ENCODE peak calls at places on chromosomes 13 and 19, in four cellular contexts. One of them, this sample, is unnamed.

GRCh38 chr13:33799950-33800592 is 17.9 kb upstream of the RFC3 start:
- DNase-seq in IMR-90: peak; percentile 46
- DNase-seq in ovary: no peak
- DNase-seq in adrenal gland: no peak
- DNase-seq in this sample: no peak

GRCh38 chr13:113532156-113532806 is 41.8 kb upstream of the DCUN1D2 start:
- DNase-seq in IMR-90: peak; percentile 31
- DNase-seq in ovary: no peak
- DNase-seq in adrenal gland: no peak
- DNase-seq in this sample: no peak

GRCh38 chr19:55486971-55487883 is 1.0 kb upstream of the SSC5D start:
- DNase-seq in IMR-90: peak; percentile 97
- DNase-seq in ovary: peak; percentile 92
- DNase-seq in adrenal gland: peak; percentile 88
- DNase-seq in this sample: peak; percentile 80

GRCh38 chr19:8081569-8082550 is 29.3 kb downstream of the CCL25 start:
- DNase-seq in IMR-90: no peak
- DNase-seq in ovary: no peak
- DNase-seq in adrenal gland: no peak
- DNase-seq in this sample: no peak

GRCh38 chr13:101917833-101918755 is 465.6 kb downstream of the ITGBL1 start:
- DNase-seq in IMR-90: no peak
- DNase-seq in ovary: no peak
- DNase-seq in adrenal gland: no peak
- DNase-seq in this sample: no peak

GRCh38 chr19:51691122-51692064 is 1.7 kb upstream of the SPACA6 start:
- DNase-seq in IMR-90: peak; percentile 65
- DNase-seq in ovary: no peak
- DNase-seq in adrenal gland: no peak
- DNase-seq in this sample: no peak

GRCh38 chr13:27355894-27356293 is 68.5 kb upstream of the GTF3A start:
- DNase-seq in IMR-90: no peak
- DNase-seq in ovary: no peak
- DNase-seq in adrenal gland: no peak
- DNase-seq in this sample: peak; percentile 31

GRCh38 chr19:44603201-44603945 is 10.0 kb upstream of the IGSF23 start:
- DNase-seq in IMR-90: peak; percentile 99
- DNase-seq in ovary: no peak
- DNase-seq in adrenal gland: no peak
- DNase-seq in this sample: peak; percentile 36

GRCh38 chr19:32129141-32129540 is 216.3 kb upstream of the ZNF507 start:
- DNase-seq in IMR-90: no peak
- DNase-seq in ovary: peak; percentile 41
- DNase-seq in adrenal gland: no peak
- DNase-seq in this sample: no peak

GRCh38 chr13:71864094-71864980 is 2.7 kb downstream of the DACH1 start:
- DNase-seq in IMR-90: no peak
- DNase-seq in ovary: no peak
- DNase-seq in adrenal gland: peak; percentile 57
- DNase-seq in this sample: peak; percentile 71

GRCh38 chr13:27542220-27542619 is 78.1 kb downstream of the LNX2 start:
- DNase-seq in IMR-90: no peak
- DNase-seq in ovary: no peak
- DNase-seq in adrenal gland: no peak
- DNase-seq in this sample: no peak

GRCh38 chr19:33302974-33303790 is 848 bp upstream of the CEBPA start:
- DNase-seq in IMR-90: peak; percentile 41
- DNase-seq in ovary: peak; percentile 56
- DNase-seq in adrenal gland: peak; percentile 47
- DNase-seq in this sample: peak; percentile 56

GRCh38 chr19:7395360-7395781 is 46.6 kb downstream of the ARHGEF18 start:
- DNase-seq in IMR-90: no peak
- DNase-seq in ovary: no peak
- DNase-seq in adrenal gland: no peak
- DNase-seq in this sample: no peak

GRCh38 chr19:10009269-10009665 is 1.0 kb downstream of the COL5A3 start:
- DNase-seq in IMR-90: peak; percentile 92
- DNase-seq in ovary: peak; percentile 80
- DNase-seq in adrenal gland: peak; percentile 56
- DNase-seq in this sample: peak; percentile 90

GRCh38 chr13:45989607-45990006 is 62.9 kb downstream of the ZC3H13 start:
- DNase-seq in IMR-90: peak; percentile 86
- DNase-seq in ovary: no peak
- DNase-seq in adrenal gland: no peak
- DNase-seq in this sample: no peak

GRCh38 chr19:1473056-1473400 is 6.0 kb downstream of the C19orf25 start:
- DNase-seq in IMR-90: no peak
- DNase-seq in ovary: no peak
- DNase-seq in adrenal gland: no peak
- DNase-seq in this sample: no peak

GRCh38 chr13:109182777-109183465 is 553.5 kb downstream of the MYO16 start:
- DNase-seq in IMR-90: peak; percentile 22
- DNase-seq in ovary: no peak
- DNase-seq in adrenal gland: no peak
- DNase-seq in this sample: no peak

GRCh38 chr19:58553799-58554493 is 959 bp downstream of the CHMP2A start:
- DNase-seq in IMR-90: no peak
- DNase-seq in ovary: peak; percentile 55
- DNase-seq in adrenal gland: peak; percentile 59
- DNase-seq in this sample: peak; percentile 23

GRCh38 chr13:79780240-79780639 is 299.3 kb downstream of the NDFIP2 start:
- DNase-seq in IMR-90: peak; percentile 42
- DNase-seq in ovary: no peak
- DNase-seq in adrenal gland: no peak
- DNase-seq in this sample: no peak

DNA sequence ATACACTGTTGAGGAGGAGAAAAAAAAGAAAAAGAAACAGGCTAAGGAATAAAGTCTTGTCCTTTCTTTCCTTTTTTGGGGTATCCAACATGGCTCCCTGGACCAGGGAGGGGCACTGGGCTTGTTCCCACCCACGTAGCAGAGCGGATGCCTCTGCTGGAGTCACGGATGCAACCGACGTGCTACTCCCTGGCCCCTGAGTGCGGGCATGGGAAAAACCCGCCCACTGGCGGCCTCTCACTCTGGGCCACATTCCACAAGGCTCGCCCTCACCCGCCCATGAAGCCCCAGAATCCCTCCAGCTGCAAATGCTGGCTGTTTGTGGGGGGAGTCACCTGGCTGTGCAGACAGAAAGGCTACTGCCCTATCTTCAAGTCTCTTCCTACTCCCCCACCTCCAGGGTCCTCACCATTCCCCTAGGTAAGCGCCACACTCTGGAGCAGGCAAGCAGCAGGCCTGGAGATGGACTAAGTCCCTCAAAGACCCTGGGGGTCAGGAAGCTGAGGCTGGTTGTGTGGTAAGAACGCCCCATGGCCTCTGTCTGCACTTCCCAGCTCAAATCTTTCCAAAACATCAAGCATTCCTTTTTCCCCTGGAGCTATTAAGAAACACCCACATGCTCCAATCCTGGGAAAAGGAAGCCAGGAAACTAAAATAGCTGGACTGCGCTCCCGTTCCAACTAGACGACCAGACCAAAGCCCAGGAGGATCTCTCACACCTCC is 17.8 kb upstream of the EPHX3 start:
- DNase-seq in IMR-90: peak; percentile 95
- DNase-seq in ovary: peak; percentile 62
- DNase-seq in adrenal gland: no peak
- DNase-seq in this sample: peak; percentile 86
- H3K4me3 ChIP-seq in IMR-90: no peak overlapping the region
- H3K4me3 ChIP-seq in ovary: no peak overlapping the region
- H3K4me3 ChIP-seq in adrenal gland: no peak overlapping the region
- H3K4me3 ChIP-seq in this sample: no peak overlapping the region

DNA sequence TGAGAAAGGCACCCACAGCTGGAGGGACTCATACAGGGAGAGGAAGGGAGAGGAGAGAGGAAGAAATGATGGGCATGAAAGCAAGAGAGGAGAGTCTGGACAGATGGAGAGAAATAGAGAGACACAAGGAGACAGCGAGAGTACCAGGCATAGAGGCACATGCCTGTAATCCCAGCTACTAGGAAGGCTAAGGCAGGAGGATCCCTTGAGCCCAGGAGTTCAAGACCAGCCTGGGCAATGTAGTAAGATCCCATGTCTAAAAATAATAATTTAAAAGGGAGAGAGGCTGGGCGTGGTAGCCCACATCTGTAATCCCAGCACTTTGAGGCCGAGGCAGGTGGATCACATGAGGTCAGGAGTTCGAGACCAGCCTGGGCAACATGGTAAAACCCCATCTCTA is 9.3 kb downstream of the UNC13A start:
- DNase-seq in IMR-90: no peak
- DNase-seq in ovary: no peak
- DNase-seq in adrenal gland: no peak
- DNase-seq in this sample: no peak
- H3K27ac ChIP-seq in IMR-90: no peak overlapping the region
- H3K27ac ChIP-seq in ovary: no peak overlapping the region
- H3K27ac ChIP-seq in adrenal gland: peak overlapping the region; percentile 5
- H3K27ac ChIP-seq in this sample: no peak overlapping the region

GRCh38 chr19:40724848-40725247 is 7.9 kb downstream of the ITPKC start:
- DNase-seq in IMR-90: no peak
- DNase-seq in ovary: no peak
- DNase-seq in adrenal gland: no peak
- DNase-seq in this sample: peak; percentile 26

GRCh38 chr19:40724315-40724714 is 7.4 kb downstream of the ITPKC start:
- DNase-seq in IMR-90: no peak
- DNase-seq in ovary: no peak
- DNase-seq in adrenal gland: no peak
- DNase-seq in this sample: no peak

GRCh38 chr19:40721936-40722661 is 5.2 kb downstream of the ITPKC start:
- DNase-seq in IMR-90: peak; percentile 41
- DNase-seq in ovary: no peak
- DNase-seq in adrenal gland: no peak
- DNase-seq in this sample: no peak

GRCh38 chr19:40723661-40724254 is 6.8 kb downstream of the ITPKC start:
- DNase-seq in IMR-90: no peak
- DNase-seq in ovary: no peak
- DNase-seq in adrenal gland: no peak
- DNase-seq in this sample: no peak

GRCh38 chr19:40726279-40726678 is 9.4 kb downstream of the ITPKC start:
- DNase-seq in IMR-90: no peak
- DNase-seq in ovary: no peak
- DNase-seq in adrenal gland: no peak
- DNase-seq in this sample: no peak
- TF ChIP-seq CTCF in IMR-90: no peak
- TF ChIP-seq CTCF in ovary: no peak
- TF ChIP-seq CTCF in adrenal gland: no peak
- TF ChIP-seq CTCF in this sample: no peak

DNA sequence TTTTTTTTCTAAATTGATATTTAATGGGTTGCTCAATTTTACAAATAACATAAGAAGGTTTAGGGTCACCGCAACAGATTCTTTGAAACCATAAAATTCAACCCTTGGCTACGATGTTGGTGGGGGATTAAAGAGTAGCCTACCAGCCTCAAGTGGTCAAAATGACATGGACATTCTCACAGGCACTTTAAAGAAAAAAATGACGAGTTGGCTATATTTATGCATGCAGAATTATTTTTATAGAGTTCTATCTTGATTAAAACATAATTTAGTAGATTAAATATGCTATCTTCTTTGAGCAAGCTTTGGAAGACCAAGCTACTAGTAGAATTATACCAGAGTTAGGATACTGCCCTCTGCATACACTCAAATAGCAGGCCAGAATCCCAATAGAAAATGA is 293.0 kb downstream of the DCT start:
- DNase-seq in IMR-90: no peak
- DNase-seq in ovary: no peak
- DNase-seq in adrenal gland: no peak
- DNase-seq in this sample: no peak
- H3K4me3 ChIP-seq in IMR-90: no peak overlapping the region
- H3K4me3 ChIP-seq in ovary: no peak overlapping the region
- H3K4me3 ChIP-seq in adrenal gland: no peak overlapping the region
- H3K4me3 ChIP-seq in this sample: no peak overlapping the region

DNA sequence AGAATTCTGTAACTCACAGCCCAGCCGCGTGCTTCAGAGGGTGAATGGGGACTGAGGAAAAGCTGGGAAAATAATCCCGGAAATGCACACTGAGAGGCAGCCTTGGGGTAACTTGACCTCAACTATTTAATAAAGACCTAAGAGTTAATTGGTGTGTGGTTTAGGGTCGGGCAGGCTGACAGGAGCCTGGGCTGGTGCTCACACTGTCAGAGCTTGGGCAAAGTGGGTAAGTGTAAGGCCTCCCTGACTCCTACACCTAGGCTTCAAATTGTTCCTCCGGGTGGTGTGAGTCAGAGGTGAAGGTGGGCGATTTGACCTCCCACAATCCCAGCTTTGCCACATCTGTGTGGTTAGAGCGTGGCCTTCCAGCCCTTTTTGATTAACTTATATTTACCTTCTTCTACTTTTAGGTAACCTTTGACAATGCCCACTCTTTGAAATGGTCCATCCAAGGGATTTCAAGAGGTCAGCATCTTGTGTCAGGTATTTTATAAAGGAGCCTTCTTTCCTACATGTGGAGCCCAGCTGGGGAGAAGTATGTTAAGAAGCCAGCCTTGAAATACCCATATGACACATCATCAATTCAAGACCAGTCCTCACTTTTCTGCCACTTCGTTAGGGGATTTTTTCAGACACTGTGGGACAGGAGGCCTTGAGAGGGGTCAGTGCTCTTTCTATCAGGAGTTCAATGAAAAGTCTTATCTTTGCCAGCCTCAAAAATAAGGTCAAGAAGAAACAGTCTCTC is 114.2 kb downstream of the NUFIP1 start:
- DNase-seq in IMR-90: no peak
- DNase-seq in ovary: no peak
- DNase-seq in adrenal gland: no peak
- DNase-seq in this sample: no peak
- H3K27ac ChIP-seq in IMR-90: no peak overlapping the region
- H3K27ac ChIP-seq in ovary: no peak overlapping the region
- H3K27ac ChIP-seq in adrenal gland: no peak overlapping the region
- H3K27ac ChIP-seq in this sample: no peak overlapping the region